ENCODE peak calls at places on chromosomes 12 and 14, in nine cellular contexts. L is endothelial cell of umbilical vein; O is K562; E is CD8-positive, alpha-beta memory T cell; Z is right lobe of liver; R is upper lobe of left lung; P is heart left ventricle; U is gastrocnemius medialis; M is small intestine. W is an unnamed sample.
A peak's percentile ranks its signal among the peaks of the same experiment; 100 is the strongest.

GRCh38 chr14:55585854-55586253 is 5.8 kb downstream of the KTN1 start:
- DNase-seq in E (no peak), R (no peak), O (no peak), Z (no peak), U (no peak), P (no peak), M (no peak), L (peak; percentile 86), W (no peak)

GRCh38 chr12:100758083-100758482 is 36.5 kb upstream of the ANO4 start:
- DNase-seq in L (no peak), Z (no peak), U (no peak), M (no peak), O (no peak), E (no peak), P (no peak), R (no peak), W (no peak)

GRCh38 chr12:1339608-1340319 is 254.6 kb downstream of the FBXL14 start:
- DNase-seq in M (no peak), R (peak; percentile 32), E (no peak), Z (no peak), U (no peak), O (no peak), L (no peak), P (no peak), W (no peak)

GRCh38 chr14:28777773-28778606 is 11.4 kb downstream of the FOXG1 start:
- DNase-seq in L (no peak), R (no peak), U (no peak), Z (no peak), P (no peak), M (no peak), O (no peak), E (no peak), W (no peak)

GRCh38 chr14:104434214-104435076 is 145.1 kb upstream of the C14orf180 start:
- DNase-seq in R (peak; percentile 51), O (no peak), M (no peak), L (no peak), Z (no peak), E (no peak), U (no peak), P (peak; percentile 43), W (no peak)

GRCh38 chr14:65704850-65705249 is 292.3 kb downstream of the FUT8 start:
- DNase-seq in Z (no peak), O (no peak), L (no peak), P (no peak), E (no peak), R (no peak), U (no peak), M (no peak), W (no peak)

GRCh38 chr12:92503977-92504966 is 198.5 kb upstream of the PLEKHG7 start:
- DNase-seq in Z (peak; percentile 93), M (peak; percentile 34), O (no peak), U (no peak), P (no peak), L (no peak), E (no peak), R (no peak), W (no peak)

GRCh38 chr14:89146291-89146690 is 270.7 kb downstream of the FOXN3 start:
- DNase-seq in R (no peak), M (no peak), O (no peak), E (no peak), Z (no peak), L (no peak), P (no peak), U (no peak), W (no peak)

GRCh38 chr14:34562776-34563150 is 23.3 kb upstream of the EAPP start:
- DNase-seq in U (no peak), O (no peak), M (peak; percentile 18), E (no peak), P (no peak), R (no peak), L (no peak), Z (no peak), W (no peak)

GRCh38 chr12:58809064-58809607 is 111.2 kb downstream of the LRIG3 start:
- DNase-seq in E (no peak), U (no peak), Z (no peak), O (no peak), P (no peak), R (no peak), L (no peak), M (no peak), W (no peak)

GRCh38 chr12:108955225-108955835 is 65.5 kb downstream of the SVOP start:
- DNase-seq in M (peak; percentile 4), P (no peak), R (no peak), E (no peak), L (peak; percentile 36), U (peak; percentile 21), Z (no peak), O (no peak), W (no peak)

GRCh38 chr14:69083181-69083580 is 69.7 kb downstream of the DCAF5 start:
- DNase-seq in R (no peak), E (no peak), Z (no peak), O (no peak), M (no peak), P (no peak), L (no peak), U (no peak), W (no peak)

GRCh38 chr12:53244337-53244736 is 12.3 kb upstream of the RARG start:
- DNase-seq in E (no peak), M (no peak), Z (no peak), O (peak; percentile 53), U (no peak), L (no peak), R (no peak), P (no peak), W (no peak)

DNA sequence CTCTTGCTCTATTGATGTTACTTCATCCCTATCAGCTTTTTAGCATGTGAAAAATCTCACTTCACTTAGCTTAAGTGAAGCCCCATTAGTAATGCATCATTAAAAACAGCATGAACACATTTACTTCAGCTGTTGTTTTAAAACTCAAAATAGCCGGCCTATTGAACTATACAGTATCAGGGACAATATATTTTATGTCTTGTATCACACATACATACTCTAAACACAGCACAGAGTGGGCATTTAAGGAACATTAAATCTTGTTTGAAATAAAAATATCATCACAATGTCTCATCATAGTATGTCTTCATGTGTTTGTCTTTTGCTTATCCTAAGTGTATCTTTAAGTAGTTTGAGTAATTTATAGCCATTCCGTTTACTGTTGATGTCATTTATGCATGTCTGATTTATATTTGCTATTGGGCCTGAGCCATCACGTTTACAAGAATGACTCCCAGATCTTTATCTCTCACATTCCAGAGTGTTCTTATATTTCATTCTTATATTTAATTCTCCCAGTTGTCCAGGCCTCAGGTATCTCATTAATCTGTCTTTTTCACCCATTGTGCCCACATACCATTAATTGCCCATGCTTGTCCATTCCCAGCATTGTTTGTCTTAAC is 57.5 kb downstream of the ARHGAP5 start:
- DNase-seq in E (no peak), O (no peak), L (peak; percentile 32), P (no peak), M (no peak), R (no peak), Z (no peak), U (no peak), W (no peak)
- H3K9me3 ChIP-seq in E (no peaks in the 10 kb centered on the region), O (no peaks in the 10 kb centered on the region), L (no peaks in the 10 kb centered on the region), P (peaks cover 3% of the 10 kb centered on the region), M (no peaks in the 10 kb centered on the region), R (peaks cover 13% of the 10 kb centered on the region), Z (no peaks in the 10 kb centered on the region), U (peaks cover 5% of the 10 kb centered on the region), W (no peaks in the 10 kb centered on the region)

DNA sequence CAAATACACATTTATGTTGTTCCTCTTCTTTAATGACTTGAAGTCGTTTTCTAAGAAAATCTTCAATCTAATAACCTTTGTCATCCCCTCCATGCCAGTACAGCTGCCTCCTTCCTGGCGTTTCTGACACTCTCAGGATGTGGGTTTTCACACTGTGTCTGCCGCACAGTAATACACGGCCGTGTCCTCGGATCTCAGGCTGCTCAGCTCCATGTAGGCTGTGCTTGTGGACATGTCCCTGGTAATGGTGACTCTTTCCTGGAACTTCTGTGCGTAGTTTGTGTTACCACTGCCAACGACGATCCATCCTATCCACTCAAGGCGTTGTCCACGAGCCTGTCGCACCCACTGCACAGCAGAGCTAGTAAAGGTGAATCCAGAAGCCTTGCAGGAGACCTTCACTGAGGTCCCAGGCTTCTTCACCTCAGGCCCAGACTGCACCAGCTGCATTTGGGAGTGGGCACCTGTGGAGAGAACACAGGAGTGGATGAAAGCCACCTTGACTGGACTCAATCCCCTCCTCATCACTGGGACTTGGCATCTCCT is 1095.9 kb downstream of the TMEM121 start:
- DNase-seq in O (no peak), E (peak; percentile 54), M (peak; percentile 15), R (no peak), L (no peak), Z (no peak), P (no peak), U (no peak), W (no peak)
- H3K9me3 ChIP-seq in O (no peaks in the 10 kb centered on the region), E (no peaks in the 10 kb centered on the region), M (no peaks in the 10 kb centered on the region), R (no peaks in the 10 kb centered on the region), L (peaks cover 7% of the 10 kb centered on the region), Z (no peaks in the 10 kb centered on the region), P (no peaks in the 10 kb centered on the region), U (no peaks in the 10 kb centered on the region), W (no peaks in the 10 kb centered on the region)

GRCh38 chr12:90393654-90394053 is 561.3 kb downstream of the CCER1 start:
- DNase-seq in Z (no peak), M (no peak), O (no peak), U (no peak), E (no peak), L (no peak), R (peak; percentile 30), P (no peak), W (no peak)

GRCh38 chr12:90398437-90398836 is 556.5 kb downstream of the CCER1 start:
- DNase-seq in R (no peak), Z (no peak), L (no peak), U (no peak), E (no peak), P (no peak), M (no peak), O (no peak), W (no peak)

GRCh38 chr12:90399317-90399716 is 555.7 kb downstream of the CCER1 start:
- DNase-seq in R (no peak), P (no peak), O (no peak), M (no peak), U (no peak), Z (no peak), L (peak; percentile 60), E (no peak), W (no peak)

GRCh38 chr12:90393089-90393488 is 561.9 kb downstream of the CCER1 start:
- DNase-seq in E (no peak), P (no peak), O (no peak), R (no peak), L (no peak), M (no peak), Z (no peak), U (no peak), W (no peak)

DNA sequence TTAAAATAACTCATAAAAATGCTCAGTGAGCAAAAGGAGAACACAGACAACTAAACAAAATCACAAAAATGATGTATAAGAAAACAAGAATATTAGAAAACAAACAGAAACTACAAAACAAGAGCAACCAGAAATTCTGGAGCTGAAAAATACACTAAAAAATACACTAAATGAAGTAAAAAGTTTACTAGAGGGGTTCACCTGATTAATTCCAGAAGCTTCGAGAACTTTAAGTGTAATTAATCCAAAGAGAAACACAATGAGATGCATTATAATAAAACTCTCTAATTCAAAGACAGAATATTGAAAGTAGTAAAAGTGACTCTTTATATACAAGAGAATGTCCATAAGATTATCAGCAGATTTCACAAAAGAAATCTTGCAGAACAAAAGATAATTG is 558.4 kb downstream of the CCER1 start:
- DNase-seq in O (no peak), U (no peak), R (no peak), E (no peak), M (no peak), Z (no peak), P (no peak), L (no peak), W (no peak)
- H3K9me3 ChIP-seq in O (peaks cover 3% of the 10 kb centered on the region), U (no peaks in the 10 kb centered on the region), R (peaks cover 9% of the 10 kb centered on the region), E (peaks cover 6% of the 10 kb centered on the region), M (no peaks in the 10 kb centered on the region), Z (no peaks in the 10 kb centered on the region), P (peaks cover 13% of the 10 kb centered on the region), L (no peaks in the 10 kb centered on the region), W (peaks cover 20% of the 10 kb centered on the region)

GRCh38 chr14:27164139-27164538 is 566.3 kb upstream of the NOVA1 start:
- DNase-seq in L (no peak), R (peak; percentile 48), Z (no peak), E (no peak), O (no peak), M (no peak), P (no peak), U (no peak), W (no peak)
- H3K9me3 ChIP-seq in L (no peaks in the 10 kb centered on the region), R (no peaks in the 10 kb centered on the region), Z (no peaks in the 10 kb centered on the region), E (no peaks in the 10 kb centered on the region), O (no peaks in the 10 kb centered on the region), M (no peaks in the 10 kb centered on the region), P (no peaks in the 10 kb centered on the region), U (no peaks in the 10 kb centered on the region), W (peaks cover 3% of the 10 kb centered on the region)

W was measured in CD4-positive, alpha-beta T cell.